ENCODE peak calls at places on chromosomes 1 and 21, in four cellular contexts. J, R, D and N are unnamed samples.

GRCh38 chr21:25330266-25330665 is 277.0 kb downstream of the MRPL39 start:
- DNase-seq in R (no peak), J (peak; percentile 66), D (no peak), N (no peak)

GRCh38 chr1:28157901-28158300 is 18.6 kb downstream of the PTAFR start:
- DNase-seq in R (no peak), J (no peak), D (no peak), N (no peak)

GRCh38 chr1:241591736-241592135 is 48.4 kb downstream of the CHML start:
- DNase-seq in R (no peak), J (no peak), D (no peak), N (no peak)

GRCh38 chr1:62621907-62622306 is 24.6 kb downstream of the ANGPTL3 start:
- DNase-seq in J (peak; percentile 97), D (no peak), R (peak; percentile 19), N (no peak)

GRCh38 chr1:191839891-191840290 is 318.4 kb upstream of the RGS18 start:
- DNase-seq in D (no peak), R (no peak), J (peak; percentile 39), N (no peak)

GRCh38 chr1:222263791-222264190 is 284.1 kb downstream of the HHIPL2 start:
- DNase-seq in D (no peak), R (no peak), J (no peak), N (no peak)

GRCh38 chr1:91007092-91007491 is 14.7 kb downstream of the ZNF644 start:
- DNase-seq in J (no peak), R (no peak), D (no peak), N (no peak)

GRCh38 chr1:22288593-22289241 is 145.8 kb upstream of the WNT4 start:
- DNase-seq in J (no peak), D (no peak), R (no peak), N (no peak)

GRCh38 chr1:44801491-44802305 is 1.5 kb downstream of the PLK3 start:
- DNase-seq in J (no peak), D (no peak), R (no peak), N (no peak)

GRCh38 chr1:219741011-219741859 is 128.3 kb upstream of the ZC3H11B start:
- DNase-seq in R (no peak), D (peak; percentile 1), J (no peak), N (no peak)

GRCh38 chr21:16037386-16037785 is 307.6 kb downstream of the USP25 start:
- DNase-seq in D (no peak), R (no peak), J (no peak), N (no peak)

GRCh38 chr1:6488602-6489382 is 2.7 kb downstream of the PLEKHG5 start:
- DNase-seq in J (no peak), D (no peak), R (no peak), N (peak; percentile 85)

GRCh38 chr1:58155418-58156123 is 391.0 kb downstream of the OMA1 start:
- DNase-seq in J (peak; percentile 10), R (no peak), D (no peak), N (no peak)

GRCh38 chr1:50829010-50829958 is 130.8 kb downstream of the FAF1 start:
- DNase-seq in R (no peak), D (no peak), J (no peak), N (no peak)

GRCh38 chr1:26961826-26962225 is 1.6 kb upstream of the KDF1 start:
- DNase-seq in D (no peak), J (peak; percentile 98), R (peak; percentile 71), N (no peak)

GRCh38 chr1:229854620-229855019 is 212.4 kb upstream of the GALNT2 start:
- DNase-seq in R (no peak), D (no peak), J (no peak), N (no peak)

GRCh38 chr1:168751195-168751650 is 22.2 kb upstream of the DPT start:
- DNase-seq in J (no peak), D (no peak), R (no peak), N (no peak)

GRCh38 chr1:108572182-108572581 is 12.3 kb downstream of the EEIG2 start:
- DNase-seq in D (no peak), J (no peak), R (no peak), N (no peak)

GRCh38 chr1:153532769-153533599 is 2.8 kb downstream of the S100A6 start:
- DNase-seq in D (peak; percentile 48), R (peak; percentile 70), J (peak; percentile 90), N (peak; percentile 95)

GRCh38 chr1:205783904-205784303 is 8.6 kb upstream of the RAB29 start:
- DNase-seq in D (no peak), R (no peak), J (no peak), N (no peak)

GRCh38 chr1:57316291-57316690 is 107.6 kb downstream of the DAB1 start:
- DNase-seq in J (no peak), D (no peak), R (no peak), N (no peak)

GRCh38 chr1:76219589-76219914 is 145.0 kb downstream of the ST6GALNAC3 start:
- DNase-seq in R (no peak), J (no peak), D (no peak), N (no peak)

GRCh38 chr21:39048574-39048973 is 134.7 kb downstream of the PSMG1 start:
- DNase-seq in D (no peak), J (peak; percentile 83), R (peak; percentile 64), N (no peak)

GRCh38 chr1:241612533-241613505 is 27.4 kb downstream of the CHML start:
- DNase-seq in R (no peak), D (no peak), J (peak; percentile 95), N (no peak)

GRCh38 chr1:201364808-201365105 is 12.7 kb downstream of the TNNT2 start:
- DNase-seq in D (no peak), J (no peak), R (no peak), N (no peak)

GRCh38 chr1:94819945-94820746 is at the start of gene SLC44A3:
- DNase-seq in D (peak; percentile 37), R (no peak), J (peak; percentile 37), N (peak; percentile 72)

GRCh38 chr21:39452965-39453332 is 1.2 kb downstream of the SH3BGR start:
- DNase-seq in D (no peak), J (no peak), R (no peak), N (no peak)

GRCh38 chr1:41547781-41548560 is 63.5 kb upstream of the EDN2 start:
- DNase-seq in J (no peak), D (no peak), R (no peak), N (no peak)

GRCh38 chr1:198686069-198686728 is 47.4 kb downstream of the PTPRC start:
- DNase-seq in D (peak; percentile 52), J (peak; percentile 72), R (no peak), N (no peak)

GRCh38 chr1:172647110-172647564 is 11.8 kb upstream of the FASLG start:
- DNase-seq in R (no peak), D (no peak), J (no peak), N (no peak)

GRCh38 chr21:31557956-31558838 is 101.3 kb upstream of the SOD1 start:
- DNase-seq in J (no peak), R (no peak), D (peak; percentile 59), N (peak; percentile 41)

GRCh38 chr1:94310570-94311270 is 73.3 kb upstream of the ARHGAP29 start:
- DNase-seq in D (no peak), R (no peak), J (no peak), N (no peak)

GRCh38 chr21:14836950-14837349 is 227.8 kb downstream of the NRIP1 start:
- DNase-seq in R (no peak), D (no peak), J (no peak), N (no peak)

GRCh38 chr1:29850358-29850757 is 614.0 kb downstream of the PTPRU start:
- DNase-seq in J (no peak), R (no peak), D (no peak), N (no peak)

GRCh38 chr1:112251766-112252506 is 144.1 kb upstream of the CTTNBP2NL start:
- DNase-seq in D (no peak), R (peak; percentile 40), J (peak; percentile 59), N (no peak)

GRCh38 chr1:172373864-172374263 is 46.6 kb upstream of the C1orf105 start:
- DNase-seq in J (peak; percentile 34), R (no peak), D (no peak), N (no peak)

GRCh38 chr1:246784621-246785535 is 60.7 kb downstream of the SCCPDH start:
- DNase-seq in J (peak; percentile 56), D (no peak), R (no peak), N (no peak)

GRCh38 chr1:210465150-210465549 is 136.4 kb downstream of the HHAT start:
- DNase-seq in D (no peak), J (no peak), R (no peak), N (no peak)

DNA sequence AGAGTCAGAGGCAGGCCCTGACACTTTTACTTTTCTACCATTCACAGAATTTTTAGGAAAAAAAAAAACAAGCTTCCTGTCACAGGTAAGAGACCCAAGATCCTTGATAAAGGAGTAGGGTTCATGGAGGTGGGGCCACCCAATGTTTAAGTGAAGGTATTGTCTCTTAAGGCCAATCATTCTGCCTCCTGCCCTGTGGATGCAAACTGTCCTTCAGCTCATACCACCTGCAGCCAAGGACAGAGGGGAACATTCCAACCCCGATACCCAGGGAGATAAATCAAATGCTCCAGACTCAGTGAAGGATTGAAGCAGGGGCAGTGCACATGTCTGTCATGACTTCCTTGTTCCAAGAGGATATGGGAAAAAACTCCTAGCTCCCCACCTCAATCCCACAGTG is 59.6 kb downstream of the TRABD2B start:
- DNase-seq in R (no peak), J (no peak), D (no peak), N (no peak)
- H3K9ac ChIP-seq in R (no peak overlapping the region), J (no peak overlapping the region), D (no peak overlapping the region), N (no peak overlapping the region)

GRCh38 chr1:24500448-24501048 is 2.1 kb upstream of the RCAN3 start:
- DNase-seq in D (no peak), R (no peak), J (no peak), N (no peak)
- H3K9ac ChIP-seq in D (no peak overlapping the region), R (no peak overlapping the region), J (no peak overlapping the region), N (no peak overlapping the region)

DNA sequence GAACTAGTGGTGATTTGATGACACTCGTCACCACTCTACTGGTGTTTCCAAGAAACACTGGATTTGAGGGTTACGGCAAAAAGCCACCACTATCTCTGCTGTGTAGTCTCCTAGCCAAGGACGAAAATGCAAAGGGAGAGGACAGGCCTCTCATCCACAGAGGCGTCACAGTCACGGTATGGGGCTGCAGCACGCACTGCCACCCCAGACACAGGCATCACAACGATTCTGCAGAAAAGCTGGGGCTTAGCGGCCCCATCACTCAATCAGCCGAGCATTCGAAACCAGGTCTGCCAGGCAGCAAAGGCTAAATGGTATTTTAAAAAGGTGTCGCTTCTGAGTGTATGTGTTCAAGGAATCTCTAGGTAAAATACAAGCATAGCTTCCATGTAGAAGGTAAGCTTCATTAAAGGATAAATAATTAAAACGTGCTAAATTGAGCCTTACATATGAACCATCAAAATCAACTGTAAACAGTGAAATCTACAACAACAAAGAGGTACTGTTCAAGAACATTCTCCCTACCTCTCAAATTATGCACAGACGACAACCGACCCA is 1.4 kb downstream of the RIPK4 start:
- DNase-seq in D (no peak), J (no peak), R (no peak), N (no peak)
- H3K9ac ChIP-seq in D (no peak overlapping the region), J (no peak overlapping the region), R (peak overlapping the region; percentile 97), N (peak overlapping the region; percentile 66)

GRCh38 chr21:46092026-46092764 is 5.7 kb upstream of the COL6A2 start:
- DNase-seq in R (no peak), D (no peak), J (peak; percentile 99), N (peak; percentile 49)
- H3K9ac ChIP-seq in R (no peak overlapping the region), D (no peak overlapping the region), J (peak overlapping the region; percentile 63), N (no peak overlapping the region)